ENCODE peak calls at places on chromosomes 2 and 18, in ten cellular contexts. One of them, this sample, is unnamed.

GRCh38 chr2:16652296-16653082 is 13.1 kb downstream of the CYRIA start:
- DNase-seq in heart left ventricle: no peak
- DNase-seq in left ventricle myocardium inferior: no peak
- DNase-seq in left kidney: no peak
- DNase-seq in HCT116: no peak
- DNase-seq in AG10803: no peak
- DNase-seq in adrenal gland: no peak
- DNase-seq in NCI-H2029 treated with DMSO at 0.1 percent for 48 hours: no peak
- DNase-seq in activated naive CD8-positive, alpha-beta T cell treated with anti-CD3 and anti-CD28 coated beads, Interleukin-2, amount 50 U/mL, for 16 hours: no peak
- DNase-seq in renal cortical epithelial cell: no peak
- DNase-seq in this sample: no peak

GRCh38 chr18:54060343-54061005 is 164.0 kb downstream of the MBD2 start:
- DNase-seq in activated naive CD8-positive, alpha-beta T cell treated with anti-CD3 and anti-CD28 coated beads, Interleukin-2, amount 50 U/mL, for 16 hours: no peak
- DNase-seq in adrenal gland: no peak
- DNase-seq in AG10803: no peak
- DNase-seq in left ventricle myocardium inferior: no peak
- DNase-seq in heart left ventricle: no peak
- DNase-seq in NCI-H2029 treated with DMSO at 0.1 percent for 48 hours: no peak
- DNase-seq in renal cortical epithelial cell: no peak
- DNase-seq in HCT116: no peak
- DNase-seq in left kidney: no peak
- DNase-seq in this sample: no peak

GRCh38 chr2:178413472-178414265 is 37.3 kb downstream of the PRKRA start:
- DNase-seq in adrenal gland: peak; percentile 86
- DNase-seq in renal cortical epithelial cell: peak; percentile 44
- DNase-seq in left kidney: peak; percentile 93
- DNase-seq in heart left ventricle: peak; percentile 80
- DNase-seq in AG10803: peak; percentile 60
- DNase-seq in HCT116: peak; percentile 67
- DNase-seq in activated naive CD8-positive, alpha-beta T cell treated with anti-CD3 and anti-CD28 coated beads, Interleukin-2, amount 50 U/mL, for 16 hours: peak; percentile 46
- DNase-seq in left ventricle myocardium inferior: peak; percentile 78
- DNase-seq in NCI-H2029 treated with DMSO at 0.1 percent for 48 hours: peak; percentile 71
- DNase-seq in this sample: peak; percentile 67

GRCh38 chr2:164808776-164809175 is 32.8 kb downstream of the COBLL1 start:
- DNase-seq in left kidney: no peak
- DNase-seq in heart left ventricle: no peak
- DNase-seq in left ventricle myocardium inferior: no peak
- DNase-seq in HCT116: no peak
- DNase-seq in renal cortical epithelial cell: peak; percentile 48
- DNase-seq in AG10803: peak; percentile 71
- DNase-seq in activated naive CD8-positive, alpha-beta T cell treated with anti-CD3 and anti-CD28 coated beads, Interleukin-2, amount 50 U/mL, for 16 hours: no peak
- DNase-seq in adrenal gland: no peak
- DNase-seq in NCI-H2029 treated with DMSO at 0.1 percent for 48 hours: no peak
- DNase-seq in this sample: no peak

GRCh38 chr2:104851236-104852160 is 2.4 kb upstream of the POU3F3 start:
- DNase-seq in left kidney: peak; percentile 46
- DNase-seq in NCI-H2029 treated with DMSO at 0.1 percent for 48 hours: no peak
- DNase-seq in left ventricle myocardium inferior: no peak
- DNase-seq in adrenal gland: no peak
- DNase-seq in AG10803: no peak
- DNase-seq in renal cortical epithelial cell: no peak
- DNase-seq in heart left ventricle: no peak
- DNase-seq in activated naive CD8-positive, alpha-beta T cell treated with anti-CD3 and anti-CD28 coated beads, Interleukin-2, amount 50 U/mL, for 16 hours: no peak
- DNase-seq in HCT116: no peak
- DNase-seq in this sample: no peak

GRCh38 chr2:212157011-212157410 is 381.6 kb downstream of the ERBB4 start:
- DNase-seq in adrenal gland: no peak
- DNase-seq in HCT116: no peak
- DNase-seq in left kidney: no peak
- DNase-seq in left ventricle myocardium inferior: no peak
- DNase-seq in renal cortical epithelial cell: peak; percentile 15
- DNase-seq in AG10803: peak; percentile 5
- DNase-seq in NCI-H2029 treated with DMSO at 0.1 percent for 48 hours: no peak
- DNase-seq in heart left ventricle: no peak
- DNase-seq in activated naive CD8-positive, alpha-beta T cell treated with anti-CD3 and anti-CD28 coated beads, Interleukin-2, amount 50 U/mL, for 16 hours: no peak
- DNase-seq in this sample: no peak

GRCh38 chr2:121382744-121383143 is 97.7 kb upstream of the TFCP2L1 start:
- DNase-seq in HCT116: no peak
- DNase-seq in AG10803: no peak
- DNase-seq in activated naive CD8-positive, alpha-beta T cell treated with anti-CD3 and anti-CD28 coated beads, Interleukin-2, amount 50 U/mL, for 16 hours: no peak
- DNase-seq in NCI-H2029 treated with DMSO at 0.1 percent for 48 hours: no peak
- DNase-seq in adrenal gland: no peak
- DNase-seq in left kidney: no peak
- DNase-seq in heart left ventricle: no peak
- DNase-seq in renal cortical epithelial cell: no peak
- DNase-seq in left ventricle myocardium inferior: no peak
- DNase-seq in this sample: no peak

GRCh38 chr2:190683802-190684201 is 34.9 kb downstream of the NAB1 start:
- DNase-seq in NCI-H2029 treated with DMSO at 0.1 percent for 48 hours: no peak
- DNase-seq in activated naive CD8-positive, alpha-beta T cell treated with anti-CD3 and anti-CD28 coated beads, Interleukin-2, amount 50 U/mL, for 16 hours: no peak
- DNase-seq in adrenal gland: no peak
- DNase-seq in left kidney: peak; percentile 46
- DNase-seq in AG10803: no peak
- DNase-seq in HCT116: no peak
- DNase-seq in left ventricle myocardium inferior: no peak
- DNase-seq in heart left ventricle: no peak
- DNase-seq in renal cortical epithelial cell: no peak
- DNase-seq in this sample: no peak

GRCh38 chr2:121356058-121356640 is 71.1 kb upstream of the TFCP2L1 start:
- DNase-seq in activated naive CD8-positive, alpha-beta T cell treated with anti-CD3 and anti-CD28 coated beads, Interleukin-2, amount 50 U/mL, for 16 hours: no peak
- DNase-seq in HCT116: peak; percentile 48
- DNase-seq in left kidney: peak; percentile 88
- DNase-seq in NCI-H2029 treated with DMSO at 0.1 percent for 48 hours: peak; percentile 82
- DNase-seq in heart left ventricle: no peak
- DNase-seq in AG10803: peak; percentile 61
- DNase-seq in adrenal gland: peak; percentile 73
- DNase-seq in left ventricle myocardium inferior: no peak
- DNase-seq in renal cortical epithelial cell: peak; percentile 76
- DNase-seq in this sample: no peak

GRCh38 chr2:16330571-16331351 is 334.9 kb downstream of the CYRIA start:
- DNase-seq in left kidney: peak; percentile 90
- DNase-seq in heart left ventricle: no peak
- DNase-seq in NCI-H2029 treated with DMSO at 0.1 percent for 48 hours: no peak
- DNase-seq in renal cortical epithelial cell: no peak
- DNase-seq in left ventricle myocardium inferior: peak; percentile 73
- DNase-seq in activated naive CD8-positive, alpha-beta T cell treated with anti-CD3 and anti-CD28 coated beads, Interleukin-2, amount 50 U/mL, for 16 hours: no peak
- DNase-seq in adrenal gland: no peak
- DNase-seq in AG10803: no peak
- DNase-seq in HCT116: no peak
- DNase-seq in this sample: peak; percentile 40

GRCh38 chr2:144645055-144645778 is 125.3 kb upstream of the ZEB2 start:
- DNase-seq in adrenal gland: no peak
- DNase-seq in HCT116: no peak
- DNase-seq in AG10803: peak; percentile 69
- DNase-seq in heart left ventricle: no peak
- DNase-seq in activated naive CD8-positive, alpha-beta T cell treated with anti-CD3 and anti-CD28 coated beads, Interleukin-2, amount 50 U/mL, for 16 hours: no peak
- DNase-seq in NCI-H2029 treated with DMSO at 0.1 percent for 48 hours: no peak
- DNase-seq in renal cortical epithelial cell: no peak
- DNase-seq in left ventricle myocardium inferior: no peak
- DNase-seq in left kidney: no peak
- DNase-seq in this sample: no peak

GRCh38 chr2:169683054-169683424 is 11.2 kb downstream of the CFAP210 start:
- DNase-seq in left kidney: no peak
- DNase-seq in adrenal gland: no peak
- DNase-seq in renal cortical epithelial cell: no peak
- DNase-seq in activated naive CD8-positive, alpha-beta T cell treated with anti-CD3 and anti-CD28 coated beads, Interleukin-2, amount 50 U/mL, for 16 hours: no peak
- DNase-seq in NCI-H2029 treated with DMSO at 0.1 percent for 48 hours: no peak
- DNase-seq in HCT116: no peak
- DNase-seq in heart left ventricle: no peak
- DNase-seq in AG10803: no peak
- DNase-seq in left ventricle myocardium inferior: no peak
- DNase-seq in this sample: no peak

GRCh38 chr2:135744761-135745314 is 3.2 kb downstream of the UBXN4 start:
- DNase-seq in HCT116: no peak
- DNase-seq in heart left ventricle: no peak
- DNase-seq in AG10803: peak; percentile 22
- DNase-seq in left ventricle myocardium inferior: no peak
- DNase-seq in renal cortical epithelial cell: peak; percentile 49
- DNase-seq in NCI-H2029 treated with DMSO at 0.1 percent for 48 hours: no peak
- DNase-seq in adrenal gland: peak; percentile 52
- DNase-seq in left kidney: peak; percentile 34
- DNase-seq in activated naive CD8-positive, alpha-beta T cell treated with anti-CD3 and anti-CD28 coated beads, Interleukin-2, amount 50 U/mL, for 16 hours: no peak
- DNase-seq in this sample: no peak

GRCh38 chr18:79210002-79210910 is 141.1 kb downstream of the ATP9B start:
- DNase-seq in renal cortical epithelial cell: no peak
- DNase-seq in NCI-H2029 treated with DMSO at 0.1 percent for 48 hours: no peak
- DNase-seq in AG10803: no peak
- DNase-seq in HCT116: no peak
- DNase-seq in heart left ventricle: no peak
- DNase-seq in adrenal gland: no peak
- DNase-seq in left ventricle myocardium inferior: no peak
- DNase-seq in activated naive CD8-positive, alpha-beta T cell treated with anti-CD3 and anti-CD28 coated beads, Interleukin-2, amount 50 U/mL, for 16 hours: no peak
- DNase-seq in left kidney: no peak
- DNase-seq in this sample: no peak

GRCh38 chr2:9617296-9617695 is 13.5 kb downstream of the YWHAQ start:
- DNase-seq in activated naive CD8-positive, alpha-beta T cell treated with anti-CD3 and anti-CD28 coated beads, Interleukin-2, amount 50 U/mL, for 16 hours: no peak
- DNase-seq in left kidney: no peak
- DNase-seq in AG10803: no peak
- DNase-seq in heart left ventricle: no peak
- DNase-seq in adrenal gland: no peak
- DNase-seq in NCI-H2029 treated with DMSO at 0.1 percent for 48 hours: no peak
- DNase-seq in renal cortical epithelial cell: no peak
- DNase-seq in left ventricle myocardium inferior: no peak
- DNase-seq in HCT116: no peak
- DNase-seq in this sample: no peak

GRCh38 chr2:233458031-233458610 is 103.8 kb downstream of the DGKD start:
- DNase-seq in NCI-H2029 treated with DMSO at 0.1 percent for 48 hours: no peak
- DNase-seq in left kidney: no peak
- DNase-seq in left ventricle myocardium inferior: no peak
- DNase-seq in HCT116: no peak
- DNase-seq in adrenal gland: no peak
- DNase-seq in activated naive CD8-positive, alpha-beta T cell treated with anti-CD3 and anti-CD28 coated beads, Interleukin-2, amount 50 U/mL, for 16 hours: no peak
- DNase-seq in renal cortical epithelial cell: no peak
- DNase-seq in heart left ventricle: peak; percentile 16
- DNase-seq in AG10803: no peak
- DNase-seq in this sample: no peak

GRCh38 chr18:71939483-71939882 is 604.7 kb downstream of the CBLN2 start:
- DNase-seq in NCI-H2029 treated with DMSO at 0.1 percent for 48 hours: no peak
- DNase-seq in renal cortical epithelial cell: no peak
- DNase-seq in left kidney: no peak
- DNase-seq in activated naive CD8-positive, alpha-beta T cell treated with anti-CD3 and anti-CD28 coated beads, Interleukin-2, amount 50 U/mL, for 16 hours: no peak
- DNase-seq in heart left ventricle: no peak
- DNase-seq in adrenal gland: no peak
- DNase-seq in AG10803: no peak
- DNase-seq in HCT116: no peak
- DNase-seq in left ventricle myocardium inferior: no peak
- DNase-seq in this sample: no peak

GRCh38 chr18:5197461-5197860 is 404 bp upstream of the AKAIN1 start:
- DNase-seq in left kidney: no peak
- DNase-seq in renal cortical epithelial cell: no peak
- DNase-seq in AG10803: no peak
- DNase-seq in left ventricle myocardium inferior: no peak
- DNase-seq in NCI-H2029 treated with DMSO at 0.1 percent for 48 hours: no peak
- DNase-seq in heart left ventricle: no peak
- DNase-seq in activated naive CD8-positive, alpha-beta T cell treated with anti-CD3 and anti-CD28 coated beads, Interleukin-2, amount 50 U/mL, for 16 hours: no peak
- DNase-seq in adrenal gland: peak; percentile 76
- DNase-seq in HCT116: no peak
- DNase-seq in this sample: no peak

GRCh38 chr2:43185146-43185545 is 41.3 kb downstream of the ZFP36L2 start:
- DNase-seq in AG10803: no peak
- DNase-seq in HCT116: peak; percentile 69
- DNase-seq in renal cortical epithelial cell: no peak
- DNase-seq in left ventricle myocardium inferior: no peak
- DNase-seq in left kidney: no peak
- DNase-seq in NCI-H2029 treated with DMSO at 0.1 percent for 48 hours: no peak
- DNase-seq in adrenal gland: no peak
- DNase-seq in heart left ventricle: no peak
- DNase-seq in activated naive CD8-positive, alpha-beta T cell treated with anti-CD3 and anti-CD28 coated beads, Interleukin-2, amount 50 U/mL, for 16 hours: no peak
- DNase-seq in this sample: no peak

GRCh38 chr2:64260817-64261216 is 116.6 kb upstream of the PELI1 start:
- DNase-seq in left ventricle myocardium inferior: peak; percentile 36
- DNase-seq in HCT116: no peak
- DNase-seq in left kidney: peak; percentile 33
- DNase-seq in heart left ventricle: peak; percentile 69
- DNase-seq in NCI-H2029 treated with DMSO at 0.1 percent for 48 hours: no peak
- DNase-seq in adrenal gland: peak; percentile 87
- DNase-seq in AG10803: no peak
- DNase-seq in activated naive CD8-positive, alpha-beta T cell treated with anti-CD3 and anti-CD28 coated beads, Interleukin-2, amount 50 U/mL, for 16 hours: no peak
- DNase-seq in renal cortical epithelial cell: no peak
- DNase-seq in this sample: peak; percentile 66

GRCh38 chr2:17615728-17616351 is 75.3 kb downstream of the VSNL1 start:
- DNase-seq in left kidney: no peak
- DNase-seq in AG10803: peak; percentile 46
- DNase-seq in adrenal gland: peak; percentile 43
- DNase-seq in activated naive CD8-positive, alpha-beta T cell treated with anti-CD3 and anti-CD28 coated beads, Interleukin-2, amount 50 U/mL, for 16 hours: no peak
- DNase-seq in left ventricle myocardium inferior: no peak
- DNase-seq in renal cortical epithelial cell: peak; percentile 24
- DNase-seq in NCI-H2029 treated with DMSO at 0.1 percent for 48 hours: no peak
- DNase-seq in HCT116: peak; percentile 86
- DNase-seq in heart left ventricle: no peak
- DNase-seq in this sample: no peak

GRCh38 chr18:22846697-22847096 is 86.4 kb upstream of the RBBP8 start:
- DNase-seq in activated naive CD8-positive, alpha-beta T cell treated with anti-CD3 and anti-CD28 coated beads, Interleukin-2, amount 50 U/mL, for 16 hours: no peak
- DNase-seq in heart left ventricle: no peak
- DNase-seq in NCI-H2029 treated with DMSO at 0.1 percent for 48 hours: no peak
- DNase-seq in left ventricle myocardium inferior: no peak
- DNase-seq in adrenal gland: no peak
- DNase-seq in left kidney: no peak
- DNase-seq in AG10803: no peak
- DNase-seq in renal cortical epithelial cell: no peak
- DNase-seq in HCT116: no peak
- DNase-seq in this sample: no peak

GRCh38 chr2:174826051-174826450 is 61.8 kb upstream of the CHRNA1 start:
- DNase-seq in NCI-H2029 treated with DMSO at 0.1 percent for 48 hours: no peak
- DNase-seq in adrenal gland: no peak
- DNase-seq in left kidney: peak; percentile 57
- DNase-seq in heart left ventricle: no peak
- DNase-seq in activated naive CD8-positive, alpha-beta T cell treated with anti-CD3 and anti-CD28 coated beads, Interleukin-2, amount 50 U/mL, for 16 hours: no peak
- DNase-seq in HCT116: no peak
- DNase-seq in AG10803: peak; percentile 51
- DNase-seq in left ventricle myocardium inferior: no peak
- DNase-seq in renal cortical epithelial cell: peak; percentile 26
- DNase-seq in this sample: no peak

This sample was measured in heart right ventricle.